ENCODE peak calls at places on chromosomes 13 and 19, in five cellular contexts. One of them, this sample, is unnamed.

GRCh38 chr13:80305737-80306136 is 35.2 kb downstream of the SPRY2 start:
- DNase-seq in A549: no peak
- DNase-seq in heart left ventricle: no peak
- DNase-seq in WTC11: no peak
- DNase-seq in sigmoid colon: no peak
- DNase-seq in this sample: no peak

GRCh38 chr13:112177459-112177858 is 110.5 kb downstream of the SOX1 start:
- DNase-seq in sigmoid colon: no peak
- DNase-seq in WTC11: no peak
- DNase-seq in A549: no peak
- DNase-seq in heart left ventricle: no peak
- DNase-seq in this sample: no peak

GRCh38 chr13:107351305-107351704 is 783.4 kb upstream of the ARGLU1 start:
- DNase-seq in WTC11: no peak
- DNase-seq in heart left ventricle: no peak
- DNase-seq in sigmoid colon: no peak
- DNase-seq in A549: no peak
- DNase-seq in this sample: peak

GRCh38 chr19:31332096-31332495 is 17.1 kb downstream of the TSHZ3 start:
- DNase-seq in WTC11: no peak
- DNase-seq in heart left ventricle: no peak
- DNase-seq in A549: no peak
- DNase-seq in sigmoid colon: peak
- DNase-seq in this sample: no peak

GRCh38 chr13:112446347-112446861 is 70.2 kb downstream of the SPACA7 start:
- DNase-seq in WTC11: no peak
- DNase-seq in A549: no peak
- DNase-seq in sigmoid colon: peak
- DNase-seq in heart left ventricle: no peak
- DNase-seq in this sample: no peak

GRCh38 chr19:58380037-58380735 is 644 bp downstream of the ZNF837 start:
- DNase-seq in A549: no peak
- DNase-seq in sigmoid colon: no peak
- DNase-seq in WTC11: no peak
- DNase-seq in heart left ventricle: no peak
- DNase-seq in this sample: no peak

GRCh38 chr19:55640043-55640576 is 692 bp upstream of the ZNF580 start:
- DNase-seq in WTC11: peak
- DNase-seq in A549: peak
- DNase-seq in sigmoid colon: peak
- DNase-seq in heart left ventricle: peak
- DNase-seq in this sample: peak

GRCh38 chr19:49421039-49421877 is 2.0 kb downstream of the PTH2 start:
- DNase-seq in WTC11: peak
- DNase-seq in sigmoid colon: no peak
- DNase-seq in A549: no peak
- DNase-seq in heart left ventricle: peak
- DNase-seq in this sample: peak

GRCh38 chr19:41795031-41795461 is 1.3 kb upstream of the CEACAM3 start:
- DNase-seq in A549: peak
- DNase-seq in heart left ventricle: no peak
- DNase-seq in WTC11: peak
- DNase-seq in sigmoid colon: no peak
- DNase-seq in this sample: peak

GRCh38 chr13:99351772-99352171 is 44.6 kb upstream of the GPR183 start:
- DNase-seq in WTC11: no peak
- DNase-seq in heart left ventricle: no peak
- DNase-seq in A549: no peak
- DNase-seq in sigmoid colon: no peak
- DNase-seq in this sample: no peak

GRCh38 chr13:34161829-34162544 is 344.0 kb downstream of the RFC3 start:
- DNase-seq in sigmoid colon: no peak
- DNase-seq in A549: peak
- DNase-seq in WTC11: no peak
- DNase-seq in heart left ventricle: no peak
- DNase-seq in this sample: no peak

GRCh38 chr13:111951982-111952565 is 114.9 kb upstream of the SOX1 start:
- DNase-seq in heart left ventricle: no peak
- DNase-seq in WTC11: no peak
- DNase-seq in sigmoid colon: no peak
- DNase-seq in A549: no peak
- DNase-seq in this sample: no peak

GRCh38 chr13:23020246-23020843 is 160.4 kb upstream of the SGCG start:
- DNase-seq in WTC11: peak
- DNase-seq in heart left ventricle: peak
- DNase-seq in sigmoid colon: peak
- DNase-seq in A549: peak
- DNase-seq in this sample: peak

GRCh38 chr13:109867766-109868165 is 81.4 kb upstream of the IRS2 start:
- DNase-seq in WTC11: no peak
- DNase-seq in A549: no peak
- DNase-seq in sigmoid colon: no peak
- DNase-seq in heart left ventricle: no peak
- DNase-seq in this sample: no peak

GRCh38 chr13:45575146-45575829 is 40.3 kb downstream of the ERICH6B start:
- DNase-seq in WTC11: no peak
- DNase-seq in A549: no peak
- DNase-seq in heart left ventricle: no peak
- DNase-seq in sigmoid colon: no peak
- DNase-seq in this sample: no peak

GRCh38 chr19:15008308-15008707 is 28.6 kb upstream of the SLC1A6 start:
- DNase-seq in WTC11: no peak
- DNase-seq in heart left ventricle: no peak
- DNase-seq in sigmoid colon: no peak
- DNase-seq in A549: no peak
- DNase-seq in this sample: no peak

GRCh38 chr19:50911206-50912101 is at the start of gene KLK4:
- DNase-seq in heart left ventricle: no peak
- DNase-seq in WTC11: no peak
- DNase-seq in sigmoid colon: no peak
- DNase-seq in A549: no peak
- DNase-seq in this sample: no peak

GRCh38 chr13:112752711-112753541 is 63.1 kb downstream of the ATP11A start:
- DNase-seq in A549: peak
- DNase-seq in WTC11: no peak
- DNase-seq in heart left ventricle: no peak
- DNase-seq in sigmoid colon: no peak
- DNase-seq in this sample: no peak

GRCh38 chr13:111382877-111383276 is 62.4 kb downstream of the TEX29 start:
- DNase-seq in A549: no peak
- DNase-seq in heart left ventricle: no peak
- DNase-seq in WTC11: no peak
- DNase-seq in sigmoid colon: no peak
- DNase-seq in this sample: no peak

GRCh38 chr13:111360452-111360851 is 40.0 kb downstream of the TEX29 start:
- DNase-seq in A549: no peak
- DNase-seq in WTC11: no peak
- DNase-seq in sigmoid colon: no peak
- DNase-seq in heart left ventricle: no peak
- DNase-seq in this sample: no peak

GRCh38 chr13:94674609-94675348 is 37.6 kb downstream of the SOX21 start:
- DNase-seq in WTC11: peak
- DNase-seq in A549: peak
- DNase-seq in sigmoid colon: no peak
- DNase-seq in heart left ventricle: peak
- DNase-seq in this sample: peak

GRCh38 chr19:13053238-13053637 is 49.4 kb downstream of the LYL1 start:
- DNase-seq in WTC11: no peak
- DNase-seq in heart left ventricle: no peak
- DNase-seq in sigmoid colon: no peak
- DNase-seq in A549: no peak
- DNase-seq in this sample: no peak

GRCh38 chr19:38975214-38975860 is at the start of gene FBXO17:
- DNase-seq in heart left ventricle: peak
- DNase-seq in WTC11: peak
- DNase-seq in sigmoid colon: peak
- DNase-seq in A549: peak
- DNase-seq in this sample: peak

GRCh38 chr19:11535792-11536595 is 2.7 kb upstream of the CNN1 start:
- DNase-seq in heart left ventricle: peak
- DNase-seq in A549: peak
- DNase-seq in sigmoid colon: peak
- DNase-seq in WTC11: peak
- DNase-seq in this sample: peak

GRCh38 chr19:16885166-16885565 is 3.6 kb upstream of the F2RL3 start:
- DNase-seq in WTC11: no peak
- DNase-seq in sigmoid colon: no peak
- DNase-seq in heart left ventricle: no peak
- DNase-seq in A549: no peak
- DNase-seq in this sample: no peak

GRCh38 chr13:110440946-110441731 is 120.4 kb downstream of the RAB20 start:
- DNase-seq in WTC11: no peak
- DNase-seq in A549: no peak
- DNase-seq in heart left ventricle: no peak
- DNase-seq in sigmoid colon: no peak
- DNase-seq in this sample: no peak

GRCh38 chr13:51846756-51847155 is 1.8 kb upstream of the TMEM272 start:
- DNase-seq in WTC11: no peak
- DNase-seq in sigmoid colon: no peak
- DNase-seq in A549: no peak
- DNase-seq in heart left ventricle: no peak
- DNase-seq in this sample: no peak

GRCh38 chr13:51844862-51845573 is at the start of gene TMEM272:
- DNase-seq in heart left ventricle: peak
- DNase-seq in WTC11: peak
- DNase-seq in A549: peak
- DNase-seq in sigmoid colon: no peak
- DNase-seq in this sample: peak

GRCh38 chr13:51848674-51849073 is 3.7 kb upstream of the TMEM272 start:
- DNase-seq in sigmoid colon: no peak
- DNase-seq in A549: no peak
- DNase-seq in WTC11: no peak
- DNase-seq in heart left ventricle: no peak
- DNase-seq in this sample: no peak

GRCh38 chr13:51845574-51846318 is 769 bp upstream of the TMEM272 start:
- DNase-seq in heart left ventricle: no peak
- DNase-seq in A549: no peak
- DNase-seq in sigmoid colon: no peak
- DNase-seq in WTC11: no peak
- DNase-seq in this sample: no peak

GRCh38 chr13:51849145-51850101 is 4.4 kb upstream of the TMEM272 start:
- DNase-seq in WTC11: peak
- DNase-seq in sigmoid colon: no peak
- DNase-seq in heart left ventricle: no peak
- DNase-seq in A549: peak
- DNase-seq in this sample: peak
- TF ChIP-seq CTCF in WTC11: peak
- TF ChIP-seq CTCF in sigmoid colon: peak
- TF ChIP-seq CTCF in heart left ventricle: no peak
- TF ChIP-seq CTCF in A549: peak
- TF ChIP-seq CTCF in this sample: no peak

DNA sequence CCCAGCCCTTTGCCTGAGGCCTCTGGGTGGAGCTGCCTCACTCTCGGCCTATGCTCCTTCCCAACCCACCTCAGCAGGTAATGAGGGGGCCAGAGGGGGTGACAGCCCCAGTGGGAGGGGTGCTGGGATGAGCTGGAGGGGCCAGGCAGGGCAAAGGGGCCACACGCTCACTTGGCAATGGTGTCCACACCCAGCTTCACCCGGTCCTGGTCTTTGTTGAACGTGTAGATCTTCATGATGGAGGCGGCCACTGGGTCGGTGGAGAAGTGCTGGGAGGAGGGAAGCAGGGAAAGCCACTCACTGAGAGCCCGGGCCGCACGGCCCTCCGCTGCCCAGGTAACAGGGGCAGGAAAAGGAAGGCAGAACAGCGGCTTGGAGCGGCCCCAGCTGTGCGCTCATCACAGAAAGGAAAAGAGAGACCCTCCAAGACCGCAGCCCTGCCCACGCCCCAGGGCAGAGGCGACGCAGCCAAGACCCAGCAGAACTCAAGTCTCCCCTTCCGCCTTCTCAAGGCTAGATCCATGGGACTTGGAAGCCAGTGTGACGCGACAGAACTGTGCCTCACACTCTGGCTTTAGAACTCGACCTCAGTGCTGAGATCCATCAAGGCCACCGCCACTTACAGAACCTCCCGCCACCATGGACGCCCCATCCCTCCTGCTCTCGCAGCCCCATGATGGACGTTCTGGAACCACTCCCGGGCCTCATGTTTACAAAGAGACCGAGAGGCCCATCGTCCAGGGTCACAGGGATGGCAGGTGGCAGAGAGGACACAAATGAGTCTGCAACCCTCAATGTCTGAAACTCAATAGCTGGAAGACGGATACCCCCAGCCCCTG is 9.2 kb downstream of the UBXN6 start:
- DNase-seq in heart left ventricle: no peak
- DNase-seq in A549: no peak
- DNase-seq in WTC11: no peak
- DNase-seq in sigmoid colon: no peak
- DNase-seq in this sample: no peak
- TF ChIP-seq CTCF in heart left ventricle: no peak
- TF ChIP-seq CTCF in A549: no peak
- TF ChIP-seq CTCF in WTC11: no peak
- TF ChIP-seq CTCF in sigmoid colon: no peak
- TF ChIP-seq CTCF in this sample: no peak

GRCh38 chr13:28529836-28530235 is 34.9 kb upstream of the FLT1 start:
- DNase-seq in heart left ventricle: no peak
- DNase-seq in A549: no peak
- DNase-seq in sigmoid colon: no peak
- DNase-seq in WTC11: no peak
- DNase-seq in this sample: no peak

GRCh38 chr13:28531956-28532225 is 37.0 kb upstream of the FLT1 start:
- DNase-seq in sigmoid colon: no peak
- DNase-seq in heart left ventricle: no peak
- DNase-seq in WTC11: no peak
- DNase-seq in A549: no peak
- DNase-seq in this sample: no peak

GRCh38 chr13:28532226-28533048 is 37.5 kb upstream of the FLT1 start:
- DNase-seq in heart left ventricle: peak
- DNase-seq in WTC11: peak
- DNase-seq in A549: no peak
- DNase-seq in sigmoid colon: no peak
- DNase-seq in this sample: peak

GRCh38 chr13:28531195-28531955 is 36.4 kb upstream of the FLT1 start:
- DNase-seq in sigmoid colon: no peak
- DNase-seq in WTC11: peak
- DNase-seq in heart left ventricle: peak
- DNase-seq in A549: no peak
- DNase-seq in this sample: peak

DNA sequence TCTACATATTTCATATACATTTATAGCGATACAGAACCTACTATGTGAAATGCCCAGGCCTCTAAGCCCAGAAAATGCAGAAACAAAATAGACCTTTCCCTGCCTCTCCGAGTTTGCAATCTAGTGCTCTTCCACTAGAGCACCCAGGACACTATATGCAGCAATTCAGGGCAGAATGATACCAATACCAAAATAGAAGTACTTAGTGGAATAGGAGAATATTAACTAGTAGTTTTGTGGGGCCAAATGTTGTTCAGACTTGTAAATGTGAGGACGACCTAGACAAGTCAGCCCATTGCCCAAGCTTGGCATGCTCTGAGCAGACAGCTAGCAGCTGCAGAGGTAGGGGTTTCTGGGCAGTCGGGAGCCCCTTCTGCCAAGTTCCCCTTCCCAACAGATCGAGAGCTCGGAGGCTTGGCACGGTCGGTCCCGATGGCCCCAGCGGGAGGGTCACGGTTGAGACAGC is 35.8 kb upstream of the FLT1 start:
- DNase-seq in WTC11: no peak
- DNase-seq in A549: no peak
- DNase-seq in heart left ventricle: no peak
- DNase-seq in sigmoid colon: no peak
- DNase-seq in this sample: no peak
- TF ChIP-seq CTCF in WTC11: no peak
- TF ChIP-seq CTCF in A549: no peak
- TF ChIP-seq CTCF in heart left ventricle: no peak
- TF ChIP-seq CTCF in sigmoid colon: no peak
- TF ChIP-seq CTCF in this sample: no peak

GRCh38 chr13:66200555-66200954 is 1029.6 kb downstream of the PCDH9 start:
- DNase-seq in sigmoid colon: no peak
- DNase-seq in heart left ventricle: no peak
- DNase-seq in WTC11: no peak
- DNase-seq in A549: no peak
- DNase-seq in this sample: no peak
- TF ChIP-seq CTCF in sigmoid colon: no peak
- TF ChIP-seq CTCF in heart left ventricle: no peak
- TF ChIP-seq CTCF in WTC11: no peak
- TF ChIP-seq CTCF in A549: no peak
- TF ChIP-seq CTCF in this sample: no peak